ENCODE peak calls at places on chromosomes 5 and 9, in seven cellular contexts. W, R, A, M, G, S and U are unnamed samples.

GRCh38 chr9:128245293-128246151 is 30.3 kb downstream of the GOLGA2 start:
- DNase-seq in R (no peak), A (no peak), M (peak), G (no peak), S (peak), W (peak), U (no peak)

GRCh38 chr9:137255448-137256114 is 454 bp downstream of the NELFB start:
- DNase-seq in W (peak), A (peak), R (no peak), G (no peak), M (peak), S (no peak), U (no peak)

GRCh38 chr9:34869390-34869789 is 88.7 kb upstream of the PHF24 start:
- DNase-seq in R (no peak), S (no peak), M (peak), G (no peak), W (peak), A (no peak), U (no peak)

GRCh38 chr5:40052812-40053211 is 626.9 kb upstream of the PTGER4 start:
- DNase-seq in S (no peak), M (no peak), G (no peak), A (no peak), W (no peak), R (no peak), U (no peak)

GRCh38 chr9:96219615-96220257 is 82.2 kb downstream of the HSD17B3 start:
- DNase-seq in A (peak), S (no peak), M (peak), G (peak), W (peak), R (peak), U (peak)

GRCh38 chr5:173663810-173664526 is 47.5 kb upstream of the BOD1 start:
- DNase-seq in G (no peak), W (no peak), A (no peak), S (no peak), R (no peak), M (peak), U (no peak)

GRCh38 chr5:6868170-6868569 is 154.9 kb downstream of the TENT4A start:
- DNase-seq in W (no peak), M (no peak), S (no peak), A (no peak), R (no peak), G (no peak), U (no peak)

GRCh38 chr5:133546500-133546899 is 65.8 kb downstream of the FSTL4 start:
- DNase-seq in R (no peak), G (no peak), W (no peak), S (no peak), M (no peak), A (no peak), U (no peak)

GRCh38 chr9:5719546-5719945 is 90.6 kb downstream of the RIC1 start:
- DNase-seq in G (no peak), R (no peak), W (no peak), S (no peak), A (no peak), M (peak), U (no peak)

GRCh38 chr5:151465476-151465875 is 18.1 kb downstream of the SLC36A1 start:
- DNase-seq in R (no peak), W (no peak), S (no peak), A (no peak), M (no peak), G (no peak), U (no peak)

GRCh38 chr5:57221049-57221568 is 47.2 kb downstream of the GPBP1 start:
- DNase-seq in G (no peak), R (no peak), W (no peak), A (no peak), S (no peak), M (peak), U (peak)

GRCh38 chr5:106843812-106844416 is 826.8 kb downstream of the EFNA5 start:
- DNase-seq in M (peak), A (no peak), W (no peak), R (no peak), G (no peak), S (no peak), U (no peak)

GRCh38 chr5:124806026-124806856 is 59.8 kb upstream of the ZNF608 start:
- DNase-seq in A (peak), S (peak), G (no peak), W (no peak), M (peak), R (no peak), U (no peak)

GRCh38 chr5:141875795-141876627 is 2.2 kb downstream of the PCDH1 start:
- DNase-seq in S (no peak), M (peak), A (peak), R (no peak), G (no peak), W (no peak), U (no peak)

GRCh38 chr5:178994580-178995340 is at the start of gene GRM6:
- DNase-seq in G (no peak), R (no peak), A (peak), M (peak), S (no peak), W (no peak), U (no peak)

GRCh38 chr9:133360400-133361393 is 4.3 kb downstream of the SURF2 start:
- DNase-seq in M (no peak), W (peak), S (no peak), G (no peak), R (no peak), A (no peak), U (no peak)

GRCh38 chr5:127589309-127590036 is 59.4 kb upstream of the CTXN3 start:
- DNase-seq in M (no peak), G (no peak), W (no peak), A (peak), R (no peak), S (no peak), U (no peak)

GRCh38 chr9:83034026-83034425 is 28.9 kb downstream of the RASEF start:
- DNase-seq in S (no peak), W (no peak), M (no peak), G (no peak), R (no peak), A (no peak), U (no peak)

GRCh38 chr5:132025403-132025971 is 14.0 kb upstream of the ACSL6 start:
- DNase-seq in M (no peak), W (no peak), G (no peak), A (no peak), R (no peak), S (no peak), U (no peak)

GRCh38 chr9:137028281-137029057 is 432 bp upstream of the ABCA2 start:
- DNase-seq in G (no peak), A (peak), W (peak), R (peak), M (peak), S (no peak), U (peak)

GRCh38 chr9:73230257-73230656 is 78.6 kb downstream of the ANXA1 start:
- DNase-seq in G (no peak), R (no peak), W (no peak), M (no peak), A (no peak), S (no peak), U (no peak)

GRCh38 chr5:87403409-87403808 is 9.3 kb downstream of the CCNH start:
- DNase-seq in R (no peak), G (no peak), A (no peak), W (peak), S (no peak), M (no peak), U (no peak)

GRCh38 chr5:67209141-67209771 is 12.7 kb upstream of the CD180 start:
- DNase-seq in S (peak), G (peak), R (peak), W (peak), A (peak), M (peak), U (peak)

GRCh38 chr5:169702726-169703481 is 65.8 kb downstream of the DOCK2 start:
- DNase-seq in M (peak), G (no peak), W (peak), S (no peak), A (no peak), R (no peak), U (peak)

GRCh38 chr5:111013011-111013410 is 58.5 kb upstream of the TSLP start:
- DNase-seq in G (no peak), W (no peak), R (no peak), M (peak), A (no peak), S (no peak), U (no peak)

GRCh38 chr5:141811287-141812155 is 66.7 kb downstream of the PCDH1 start:
- DNase-seq in S (no peak), R (peak), A (peak), G (no peak), M (no peak), W (peak), U (peak)

GRCh38 chr5:165457854-165458481 is 1952.5 kb downstream of the MAT2B start:
- DNase-seq in S (no peak), M (peak), G (no peak), W (no peak), A (peak), R (no peak), U (no peak)

GRCh38 chr5:124789104-124789605 is 42.7 kb upstream of the ZNF608 start:
- DNase-seq in W (no peak), M (peak), A (no peak), S (no peak), R (no peak), G (no peak), U (no peak)

GRCh38 chr9:34403554-34404380 is 27.1 kb upstream of the MYORG start:
- DNase-seq in W (peak), R (peak), M (peak), S (peak), G (peak), A (peak), U (peak)

GRCh38 chr5:34717426-34718327 is 61.5 kb downstream of the RAI14 start:
- DNase-seq in W (no peak), R (no peak), M (peak), G (no peak), A (peak), S (peak), U (no peak)

GRCh38 chr5:72510610-72511121 is 3.5 kb upstream of the ZNF366 start:
- DNase-seq in G (peak), R (no peak), M (peak), S (no peak), W (no peak), A (no peak), U (no peak)

GRCh38 chr5:122257000-122257399 is 55.0 kb upstream of the SNCAIP start:
- DNase-seq in W (no peak), S (no peak), M (no peak), A (no peak), G (no peak), R (no peak), U (no peak)

GRCh38 chr9:69151506-69151905 is 22.6 kb upstream of the TJP2 start:
- DNase-seq in A (no peak), W (no peak), M (no peak), G (no peak), R (no peak), S (no peak), U (no peak)

GRCh38 chr9:69145148-69145547 is 28.9 kb upstream of the TJP2 start:
- DNase-seq in R (no peak), G (no peak), W (no peak), S (no peak), A (no peak), M (no peak), U (no peak)

GRCh38 chr9:69153707-69154521 is 20.2 kb upstream of the TJP2 start:
- DNase-seq in S (no peak), A (no peak), R (no peak), W (no peak), G (no peak), M (no peak), U (no peak)

GRCh38 chr9:69147041-69147834 is 26.8 kb upstream of the TJP2 start:
- DNase-seq in G (no peak), A (no peak), W (no peak), M (no peak), S (no peak), R (no peak), U (no peak)

DNA sequence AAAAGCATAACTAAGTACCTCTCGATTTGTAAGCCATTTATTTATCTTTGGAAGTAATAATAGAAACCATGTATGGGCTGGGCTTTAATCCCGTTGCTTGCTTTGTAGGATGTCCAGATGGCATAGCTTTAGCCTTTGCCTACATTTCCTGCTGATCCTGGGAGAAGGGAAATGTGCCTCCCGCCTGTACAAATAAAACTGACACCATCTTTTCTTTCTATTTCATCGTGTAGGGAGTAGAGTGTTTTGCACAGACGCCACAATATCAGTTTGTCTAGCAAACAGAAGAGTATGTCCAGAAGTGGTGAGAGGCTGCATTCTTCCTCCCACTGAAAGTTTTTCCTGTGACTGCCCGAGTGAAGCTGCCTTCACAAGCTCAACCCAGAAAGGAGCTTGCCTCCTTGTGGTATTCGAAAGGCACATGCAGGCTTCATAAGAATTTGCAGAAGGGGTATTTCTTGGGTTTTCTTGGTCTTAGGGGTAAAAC is 24.7 kb upstream of the TJP2 start:
- DNase-seq in S (no peak), G (no peak), R (no peak), M (peak), W (no peak), A (no peak), U (no peak)
- TF ChIP-seq CTCF in S (peak), G (peak), R (no peak), M (peak), W (no peak), A (no peak), U (no peak)

DNA sequence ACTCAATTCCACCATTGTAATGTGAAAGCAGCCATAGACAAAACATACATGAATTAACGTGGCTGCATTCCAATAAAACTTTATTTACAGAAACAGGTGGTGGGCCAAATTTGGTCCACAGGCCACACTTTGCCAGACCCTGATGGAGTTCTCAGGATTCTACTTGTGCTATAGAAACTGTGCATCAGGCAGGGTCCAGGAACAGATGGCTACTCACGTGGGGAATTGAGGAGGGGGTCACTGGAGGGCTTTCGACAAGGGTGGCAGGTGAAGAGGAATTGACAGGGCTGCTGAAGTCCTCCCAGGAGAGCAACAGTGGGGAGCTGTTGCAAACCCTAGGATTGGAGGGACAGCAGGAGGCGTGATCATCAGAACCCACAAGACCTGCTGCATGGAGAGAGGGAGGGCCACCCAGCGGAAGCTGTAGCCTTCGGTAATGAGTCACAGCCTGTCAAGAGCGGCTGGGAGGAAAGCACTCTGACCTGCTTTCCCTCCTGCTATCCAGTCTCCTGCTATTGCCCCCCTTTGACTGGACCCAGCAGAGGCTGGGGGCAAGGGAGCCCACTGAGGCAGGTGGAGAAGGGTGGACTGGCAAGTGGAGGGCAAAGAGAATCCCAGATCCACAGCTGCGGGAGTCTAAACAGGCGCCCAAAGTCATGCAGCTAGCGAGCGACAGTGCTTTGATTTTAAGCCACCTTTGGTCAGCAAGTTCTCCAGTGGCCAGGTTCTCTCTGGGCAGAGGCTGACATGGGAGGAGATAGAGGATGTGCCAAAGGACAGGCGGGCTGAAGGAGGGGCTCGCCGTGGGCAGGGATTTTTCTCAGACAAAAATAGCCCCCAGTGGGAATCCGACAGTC is 138.3 kb upstream of the SMIM23 start:
- DNase-seq in A (no peak), G (no peak), W (no peak), R (no peak), S (no peak), M (peak), U (no peak)
- TF ChIP-seq CTCF in A (no peak), G (no peak), W (no peak), R (no peak), S (peak), M (no peak), U (no peak)

GRCh38 chr9:134813841-134814240 is 66.8 kb upstream of the FCN2 start:
- DNase-seq in G (no peak), R (no peak), A (no peak), S (no peak), W (no peak), M (no peak), U (no peak)

GRCh38 chr9:134811079-134811672 is 69.4 kb upstream of the FCN2 start:
- DNase-seq in G (no peak), A (no peak), R (no peak), W (no peak), M (no peak), S (no peak), U (no peak)

GRCh38 chr9:134814598-134815215 is 65.9 kb upstream of the FCN2 start:
- DNase-seq in W (no peak), M (peak), S (no peak), R (no peak), A (no peak), G (no peak), U (no peak)

GRCh38 chr9:134809296-134809695 is 71.3 kb upstream of the FCN2 start:
- DNase-seq in S (no peak), W (no peak), G (no peak), M (no peak), R (no peak), A (no peak), U (no peak)

GRCh38 chr9:134811673-134812668 is 68.6 kb upstream of the FCN2 start:
- DNase-seq in S (no peak), A (peak), G (no peak), W (no peak), R (no peak), M (peak), U (no peak)
- TF ChIP-seq CTCF in S (no peak), A (no peak), G (no peak), W (no peak), R (no peak), M (no peak), U (no peak)

GRCh38 chr9:37787059-37787458 is 2.2 kb upstream of the EXOSC3 start:
- DNase-seq in G (no peak), S (no peak), W (no peak), A (peak), M (no peak), R (no peak), U (peak)
- TF ChIP-seq CTCF in G (no peak), S (no peak), W (no peak), A (no peak), M (no peak), R (no peak), U (no peak)

GRCh38 chr5:150167908-150168307 is 1.3 kb downstream of the CDX1 start:
- DNase-seq in S (no peak), A (peak), M (no peak), W (no peak), R (no peak), G (no peak), U (no peak)
- TF ChIP-seq CTCF in S (no peak), A (peak), M (peak), W (no peak), R (no peak), G (no peak), U (no peak)

GRCh38 chr9:122527193-122527592 is at the start of gene OR1N1:
- DNase-seq in S (no peak), W (no peak), G (no peak), R (no peak), A (no peak), M (no peak), U (no peak)
- TF ChIP-seq CTCF in S (no peak), W (no peak), G (no peak), R (no peak), A (no peak), M (no peak), U (no peak)

GRCh38 chr9:17777465-17777864 is 198.6 kb downstream of the SH3GL2 start:
- DNase-seq in M (no peak), A (no peak), G (no peak), R (no peak), S (no peak), W (no peak), U (no peak)
- TF ChIP-seq CTCF in M (no peak), A (no peak), G (no peak), R (no peak), S (no peak), W (no peak), U (no peak)

GRCh38 chr5:65382582-65382981 is 99.1 kb downstream of the ADAMTS6 start:
- DNase-seq in M (peak), R (no peak), W (no peak), A (no peak), S (no peak), G (no peak), U (no peak)
- TF ChIP-seq CTCF in M (no peak), R (no peak), W (no peak), A (no peak), S (no peak), G (no peak), U (no peak)

GRCh38 chr9:37667706-37668672 is 17.2 kb downstream of the FRMPD1 start:
- DNase-seq in A (peak), G (no peak), S (no peak), R (no peak), W (no peak), M (no peak), U (no peak)
- TF ChIP-seq CTCF in A (no peak), G (no peak), S (no peak), R (no peak), W (no peak), M (no peak), U (no peak)

DNA sequence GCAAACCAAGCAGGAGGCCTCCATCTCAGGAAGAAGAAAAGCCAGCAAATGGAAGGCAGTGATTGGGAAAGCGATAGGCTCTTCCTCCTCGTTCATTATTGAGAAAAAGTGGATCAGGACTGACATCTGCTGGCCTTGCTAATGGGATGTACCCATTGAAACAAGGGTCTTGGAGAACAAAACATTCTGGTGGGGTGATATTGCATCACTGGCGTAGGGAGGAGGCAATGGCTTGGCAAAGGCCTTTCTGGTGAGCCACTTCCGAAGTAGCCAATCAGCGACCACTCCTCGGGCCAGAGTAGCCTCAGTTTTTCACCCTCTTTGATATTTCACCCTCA is 86.7 kb upstream of the NFIB start:
- DNase-seq in G (peak), W (no peak), R (no peak), S (no peak), A (peak), M (peak), U (no peak)
- TF ChIP-seq CTCF in G (peak), W (no peak), R (no peak), S (peak), A (no peak), M (peak), U (no peak)